ENCODE peak calls at places on chromosomes 16 and 17, in ten cellular contexts. V, G, Y, K, E, I, N, C, H and A are unnamed samples.

GRCh38 chr16:48720266-48720665 is 110.3 kb upstream of the N4BP1 start:
- DNase-seq in V (no peak), G (no peak), Y (peak), K (peak), E (peak), I (no peak), N (no peak), C (no peak), H (no peak), A (peak)

GRCh38 chr16:73280366-73280765 is 232.4 kb upstream of the ZFHX3 start:
- DNase-seq in V (no peak), G (no peak), Y (no peak), K (no peak), E (no peak), I (no peak), N (no peak), C (no peak), H (no peak), A (no peak)

GRCh38 chr16:28609631-28610594 is at the start of gene SULT1A1:
- DNase-seq in V (peak), G (no peak), Y (no peak), K (peak), E (no peak), I (no peak), N (no peak), C (no peak), H (no peak), A (peak)

GRCh38 chr16:11507991-11508390 is 78.7 kb downstream of the LITAF start:
- DNase-seq in V (no peak), G (no peak), Y (no peak), K (no peak), E (no peak), I (no peak), N (no peak), C (no peak), H (no peak), A (no peak)

GRCh38 chr16:1042776-1043349 is 29.7 kb upstream of the SSTR5 start:
- DNase-seq in V (no peak), G (no peak), Y (no peak), K (no peak), E (no peak), I (no peak), N (no peak), C (no peak), H (no peak), A (no peak)

GRCh38 chr17:8192070-8192815 is 2.3 kb upstream of the BORCS6 start:
- DNase-seq in V (peak), G (peak), Y (peak), K (peak), E (peak), I (peak), N (peak), C (peak), H (no peak), A (peak)

GRCh38 chr17:75344664-75345063 is 55.4 kb upstream of the SLC25A19 start:
- DNase-seq in V (no peak), G (no peak), Y (peak), K (peak), E (no peak), I (no peak), N (peak), C (no peak), H (no peak), A (peak)

GRCh38 chr17:4527552-4527951 is 27.6 kb downstream of the MYBBP1A start:
- DNase-seq in V (no peak), G (no peak), Y (no peak), K (no peak), E (no peak), I (no peak), N (no peak), C (no peak), H (no peak), A (peak)

GRCh38 chr16:595942-596735 is 6.3 kb downstream of the RAB40C start:
- DNase-seq in V (no peak), G (no peak), Y (no peak), K (no peak), E (no peak), I (no peak), N (no peak), C (no peak), H (no peak), A (no peak)

GRCh38 chr17:73657473-73658116 is 13.3 kb upstream of the SDK2 start:
- DNase-seq in V (peak), G (no peak), Y (peak), K (peak), E (peak), I (peak), N (no peak), C (no peak), H (no peak), A (peak)

GRCh38 chr17:64354824-64355535 is 35.7 kb downstream of the PECAM1 start:
- DNase-seq in V (peak), G (peak), Y (no peak), K (no peak), E (no peak), I (peak), N (no peak), C (peak), H (no peak), A (no peak)

GRCh38 chr17:39235555-39236221 is 9.9 kb upstream of the STAC2 start:
- DNase-seq in V (no peak), G (peak), Y (peak), K (peak), E (peak), I (peak), N (peak), C (peak), H (no peak), A (peak)